ENCODE peak calls at places on chromosomes 13 and 19, in four cellular contexts. J is gastrocnemius medialis, C is lower leg skin, F is uterus. P is an unnamed sample.

GRCh38 chr19:28264556-28264955 is 948.4 kb downstream of the UQCRFS1 start:
- DNase-seq in F (no peak), C (no peak), J (no peak), P (no peak)

GRCh38 chr19:46499692-46500091 is 4.0 kb upstream of the PNMA8B start:
- DNase-seq in J (no peak), F (no peak), C (no peak), P (no peak)

GRCh38 chr13:46475586-46475991 is 77.4 kb upstream of the LRCH1 start:
- DNase-seq in J (no peak), F (no peak), C (no peak), P (no peak)

GRCh38 chr13:99961634-99962033 is 9.9 kb downstream of the ZIC5 start:
- DNase-seq in F (no peak), J (no peak), C (no peak), P (no peak)

GRCh38 chr13:110575322-110576069 is 14.0 kb upstream of the RAB20 start:
- DNase-seq in J (no peak), F (no peak), C (no peak), P (no peak)

GRCh38 chr19:56663931-56664500 is 7.5 kb downstream of the ZNF835 start:
- DNase-seq in F (no peak), C (peak), J (no peak), P (no peak)

GRCh38 chr13:73039201-73040108 is 19.4 kb upstream of the KLF5 start:
- DNase-seq in C (no peak), F (no peak), J (no peak), P (no peak)

GRCh38 chr13:113647351-113648217 is 10.4 kb downstream of the ATP4B start:
- DNase-seq in J (peak), F (peak), C (peak), P (peak)

GRCh38 chr19:4447327-4448146 is 10.1 kb downstream of the UBXN6 start:
- DNase-seq in C (no peak), J (no peak), F (no peak), P (no peak)

GRCh38 chr13:99468971-99469545 is 32.2 kb upstream of the TM9SF2 start:
- DNase-seq in J (no peak), F (no peak), C (no peak), P (no peak)

GRCh38 chr13:111122056-111122455 is 6.9 kb downstream of the ARHGEF7 start:
- DNase-seq in C (no peak), F (no peak), J (peak), P (no peak)

GRCh38 chr13:101465877-101466276 is 13.4 kb downstream of the ITGBL1 start:
- DNase-seq in C (no peak), J (no peak), F (no peak), P (no peak)

GRCh38 chr13:111317042-111317550 is 3.3 kb upstream of the TEX29 start:
- DNase-seq in F (no peak), J (no peak), C (no peak), P (no peak)

GRCh38 chr19:4206818-4207484 is 22.4 kb upstream of the EBI3 start:
- DNase-seq in J (no peak), F (no peak), C (no peak), P (no peak)

GRCh38 chr19:10450853-10451609 is 30.7 kb downstream of the PDE4A start:
- DNase-seq in J (no peak), C (no peak), F (no peak), P (no peak)

GRCh38 chr13:41019027-41019487 is at the start of gene ELF1:
- DNase-seq in J (peak), F (peak), C (no peak), P (peak)

GRCh38 chr19:4216832-4217231 is 12.5 kb upstream of the EBI3 start:
- DNase-seq in F (no peak), J (no peak), C (no peak), P (no peak)

GRCh38 chr19:3986260-3987041 is 1.2 kb upstream of the EEF2 start:
- DNase-seq in J (no peak), C (no peak), F (no peak), P (peak)

GRCh38 chr19:49927526-49928264 is 1.3 kb upstream of the ATF5 start:
- DNase-seq in J (no peak), F (no peak), C (no peak), P (no peak)

GRCh38 chr19:1027020-1027952 is 878 bp downstream of the CNN2 start:
- DNase-seq in C (no peak), F (no peak), J (no peak), P (no peak)

GRCh38 chr13:26019881-26020535 is 31.8 kb downstream of the SHISA2 start:
- DNase-seq in C (no peak), J (no peak), F (no peak), P (no peak)

GRCh38 chr13:112587359-112587766 is 590 bp downstream of the TUBGCP3 start:
- DNase-seq in C (peak), J (peak), F (peak), P (peak)

GRCh38 chr19:3655402-3656072 is 28.9 kb upstream of the CACTIN start:
- DNase-seq in C (no peak), J (no peak), F (peak), P (peak)

GRCh38 chr13:74250738-74251190 is 116.6 kb upstream of the KLF12 start:
- DNase-seq in F (no peak), C (no peak), J (no peak), P (no peak)

GRCh38 chr19:6066661-6067646 is 43.3 kb downstream of the RFX2 start:
- DNase-seq in C (peak), J (peak), F (peak), P (peak)

GRCh38 chr19:6414033-6414643 is 10.5 kb downstream of the KHSRP start:
- DNase-seq in C (no peak), J (no peak), F (no peak), P (no peak)

GRCh38 chr19:19545707-19546106 is 7.6 kb downstream of the CILP2 start:
- DNase-seq in F (no peak), J (no peak), C (no peak), P (no peak)

GRCh38 chr19:57192064-57192395 is 730 bp downstream of the ZNF264 start:
- DNase-seq in C (no peak), J (no peak), F (no peak), P (no peak)

GRCh38 chr19:11597202-11598102 is at the start of gene ZNF627:
- DNase-seq in F (peak), J (peak), C (peak), P (peak)

GRCh38 chr13:99926014-99926731 is 45.4 kb downstream of the ZIC5 start:
- DNase-seq in F (no peak), J (no peak), C (no peak), P (no peak)

GRCh38 chr13:70893832-70894231 is 785.6 kb upstream of the KLHL1 start:
- DNase-seq in C (no peak), F (no peak), J (no peak), P (no peak)

GRCh38 chr19:18466354-18466753 is 28.4 kb upstream of the ISYNA1 start:
- DNase-seq in F (no peak), C (no peak), J (no peak), P (no peak)

GRCh38 chr13:46297338-46297737 is 85.6 kb downstream of the LRRC63 start:
- DNase-seq in F (no peak), C (no peak), J (no peak), P (no peak)

GRCh38 chr19:6363429-6363828 is 2.1 kb downstream of the CLPP start:
- DNase-seq in F (no peak), J (no peak), C (no peak), P (no peak)

GRCh38 chr13:49585220-49586157 is at the start of gene RCBTB1:
- DNase-seq in C (peak), J (peak), F (peak), P (peak)
- TF ChIP-seq POLR2A in C (no peak), J (no peak), F (peak), P (no peak)

GRCh38 chr19:36141039-36141914 is 1.4 kb downstream of the CAPNS1 start:
- DNase-seq in C (peak), F (peak), J (peak), P (peak)

GRCh38 chr19:36142046-36142445 is 2.2 kb downstream of the CAPNS1 start:
- DNase-seq in J (no peak), C (no peak), F (no peak), P (no peak)

GRCh38 chr19:36142496-36142895 is 2.6 kb downstream of the CAPNS1 start:
- DNase-seq in C (no peak), F (no peak), J (no peak), P (no peak)

GRCh38 chr19:36140289-36141038 is 598 bp downstream of the CAPNS1 start:
- DNase-seq in F (peak), C (peak), J (peak), P (peak)

GRCh38 chr19:36144624-36145023 is 4.8 kb downstream of the CAPNS1 start:
- DNase-seq in C (no peak), J (no peak), F (no peak), P (no peak)
- TF ChIP-seq POLR2A in C (no peak), J (no peak), F (no peak), P (no peak)

GRCh38 chr19:13984875-13985741 is 21.0 kb downstream of the RFX1 start:
- DNase-seq in F (no peak), C (no peak), J (no peak), P (no peak)

GRCh38 chr19:13984186-13984585 is 21.9 kb downstream of the RFX1 start:
- DNase-seq in C (no peak), F (no peak), J (no peak), P (no peak)

GRCh38 chr19:13985771-13986347 is 20.3 kb downstream of the RFX1 start:
- DNase-seq in C (no peak), J (no peak), F (no peak), P (no peak)

GRCh38 chr19:13987101-13987890 is 18.8 kb downstream of the RFX1 start:
- DNase-seq in F (no peak), C (no peak), J (peak), P (peak)

GRCh38 chr19:13986348-13986904 is 19.7 kb downstream of the RFX1 start:
- DNase-seq in F (peak), C (peak), J (peak), P (peak)
- TF ChIP-seq POLR2A in F (no peak), C (no peak), J (no peak), P (no peak)

GRCh38 chr19:44954649-44955499 is at the start of gene CLPTM1:
- DNase-seq in J (peak), F (peak), C (peak), P (peak)
- TF ChIP-seq POLR2A in J (peak), F (peak), C (no peak), P (peak)